ENCODE peak calls at places on chromosomes 3 and 15, in five cellular contexts. U, J, N, H and G are unnamed samples.

GRCh38 chr15:81060470-81060869 is 59.7 kb downstream of the TLNRD1 start:
- DNase-seq in H (no peak), N (no peak), U (no peak), J (no peak), G (no peak)

GRCh38 chr3:121477589-121477988 is 68.2 kb downstream of the POLQ start:
- DNase-seq in H (no peak), U (no peak), N (no peak), J (no peak), G (no peak)

GRCh38 chr3:124268355-124268754 is 276.4 kb upstream of the ROPN1 start:
- DNase-seq in J (no peak), H (no peak), N (no peak), U (no peak), G (no peak)

GRCh38 chr3:160665784-160666526 is 11.0 kb upstream of the ARL14 start:
- DNase-seq in N (no peak), H (no peak), U (no peak), J (no peak), G (no peak)

GRCh38 chr15:96878129-96878528 is 547.6 kb downstream of the NR2F2 start:
- DNase-seq in H (no peak), J (no peak), U (no peak), N (no peak), G (no peak)

GRCh38 chr3:49689046-49689886 is at the start of the genes MST1 and RNF123:
- DNase-seq in N (peak), H (no peak), J (peak), U (peak), G (no peak)

GRCh38 chr3:152395764-152396163 is 127.0 kb downstream of the MBNL1 start:
- DNase-seq in N (no peak), J (no peak), H (no peak), U (no peak), G (no peak)

GRCh38 chr3:14283092-14283820 is 104.6 kb downstream of the LSM3 start:
- DNase-seq in U (no peak), N (no peak), H (no peak), J (no peak), G (no peak)

GRCh38 chr15:39232512-39232911 is 348.4 kb upstream of the THBS1 start:
- DNase-seq in J (no peak), N (peak), H (no peak), U (no peak), G (no peak)

GRCh38 chr15:39946862-39947261 is 12.9 kb downstream of the EIF2AK4 start:
- DNase-seq in U (no peak), J (no peak), H (no peak), N (no peak), G (no peak)

GRCh38 chr3:38133557-38134405 is 3.1 kb downstream of the ACAA1 start:
- DNase-seq in H (no peak), J (peak), U (no peak), N (no peak), G (no peak)

GRCh38 chr15:24898715-24899278 is 56.0 kb upstream of the SNRPN start:
- DNase-seq in J (no peak), U (no peak), N (no peak), H (no peak), G (no peak)

GRCh38 chr15:50315814-50316630 is 39.0 kb downstream of the GABPB1 start:
- DNase-seq in N (peak), H (no peak), U (no peak), J (no peak), G (no peak)

GRCh38 chr3:190130037-190130436 is 9.3 kb upstream of the P3H2 start:
- DNase-seq in H (no peak), U (no peak), J (no peak), N (no peak), G (no peak)

GRCh38 chr15:41659855-41660234 is 360 bp upstream of the MGA start:
- DNase-seq in U (no peak), H (peak), N (no peak), J (no peak), G (no peak)

GRCh38 chr3:129593595-129594339 is 12.7 kb downstream of the PLXND1 start:
- DNase-seq in N (no peak), J (peak), H (peak), U (peak), G (no peak)

GRCh38 chr15:99729920-99730319 is 3.3 kb downstream of the LYSMD4 start:
- DNase-seq in N (peak), H (peak), U (no peak), J (no peak), G (no peak)

GRCh38 chr3:32743934-32744333 is 58.9 kb downstream of the CNOT10 start:
- DNase-seq in N (no peak), U (no peak), H (no peak), J (no peak), G (no peak)

GRCh38 chr3:37689645-37690356 is 171.9 kb upstream of the CTDSPL start:
- DNase-seq in H (no peak), N (no peak), U (no peak), J (no peak), G (no peak)

GRCh38 chr3:126102530-126102951 is 18.6 kb upstream of the SLC41A3 start:
- DNase-seq in U (no peak), N (no peak), H (no peak), J (peak), G (peak)